ENCODE peak calls at places on chromosomes 3 and 15, in four cellular contexts. E, G, W and F are unnamed samples.

GRCh38 chr3:18425641-18426403 is 683 bp upstream of the SATB1 start:
- DNase-seq in G (peak; percentile 3), E (no peak), W (no peak), F (peak; percentile 62)

GRCh38 chr3:142618917-142619401 is 22.8 kb downstream of the PLS1 start:
- DNase-seq in E (peak; percentile 44), W (no peak), G (no peak), F (no peak)

GRCh38 chr3:108565506-108565905 is 23.7 kb downstream of the CIP2A start:
- DNase-seq in E (no peak), W (no peak), G (no peak), F (no peak)

GRCh38 chr15:73240864-73241499 is 127.8 kb downstream of the HCN4 start:
- DNase-seq in W (peak; percentile 28), E (peak; percentile 61), G (peak; percentile 17), F (peak; percentile 64)

GRCh38 chr3:175951047-175951694 is 1092.0 kb downstream of the NAALADL2 start:
- DNase-seq in W (no peak), G (no peak), E (no peak), F (no peak)

GRCh38 chr3:107189158-107189791 is 188.0 kb upstream of the CCDC54 start:
- DNase-seq in E (no peak), W (no peak), G (no peak), F (no peak)

GRCh38 chr3:122318620-122319019 is 6.4 kb upstream of the CSTA start:
- DNase-seq in E (no peak), W (no peak), G (no peak), F (no peak)

GRCh38 chr3:111069974-111070751 is 1.5 kb upstream of the NECTIN3 start:
- DNase-seq in W (no peak), G (no peak), E (no peak), F (no peak)

GRCh38 chr15:64092864-64093626 is 593 bp downstream of the CIAO2A start:
- DNase-seq in E (peak; percentile 54), W (no peak), G (no peak), F (peak; percentile 70)

GRCh38 chr15:48582472-48583235 is 62.9 kb downstream of the FBN1 start:
- DNase-seq in E (no peak), W (no peak), G (no peak), F (no peak)

GRCh38 chr3:175737646-175738572 is 878.8 kb downstream of the NAALADL2 start:
- DNase-seq in W (no peak), E (no peak), G (no peak), F (no peak)

GRCh38 chr15:95944193-95944592 is 386.3 kb upstream of the NR2F2 start:
- DNase-seq in W (no peak), G (no peak), E (no peak), F (no peak)

GRCh38 chr3:65377637-65378036 is 661.1 kb downstream of the MAGI1 start:
- DNase-seq in W (no peak), E (no peak), G (no peak), F (no peak)

GRCh38 chr3:126152931-126153694 is 27.3 kb downstream of the ALDH1L1 start:
- DNase-seq in E (no peak), G (no peak), W (no peak), F (no peak)

GRCh38 chr3:99960941-99961340 is 143.3 kb downstream of the CMSS1 start:
- DNase-seq in W (no peak), E (no peak), G (no peak), F (no peak)

GRCh38 chr15:31848621-31849020 is 181.7 kb upstream of the CHRNA7 start:
- DNase-seq in W (no peak), G (no peak), E (no peak), F (no peak)

GRCh38 chr3:47378869-47379268 is 2.0 kb upstream of the PTPN23 start:
- DNase-seq in G (no peak), E (no peak), W (no peak), F (no peak)

GRCh38 chr3:141933421-141934300 is 57.2 kb downstream of the ATP1B3 start:
- DNase-seq in E (no peak), G (no peak), W (no peak), F (no peak)

GRCh38 chr15:39788800-39789565 is 6.3 kb upstream of the FSIP1 start:
- DNase-seq in E (no peak), W (no peak), G (no peak), F (no peak)

GRCh38 chr3:181739628-181740027 is 27.9 kb downstream of the SOX2 start:
- DNase-seq in E (no peak), G (no peak), W (no peak), F (no peak)

GRCh38 chr15:92062505-92062904 is 209.0 kb downstream of the SLCO3A1 start:
- DNase-seq in G (no peak), E (no peak), W (no peak), F (no peak)

GRCh38 chr3:73255609-73256029 is 194.2 kb downstream of the EBLN2 start:
- DNase-seq in W (no peak), G (no peak), E (peak; percentile 56), F (no peak)

GRCh38 chr15:82298520-82298919 is 35.9 kb downstream of the SAXO2 start:
- DNase-seq in E (no peak), W (no peak), G (peak; percentile 43), F (no peak)

GRCh38 chr3:193788189-193788946 is 195.4 kb downstream of the OPA1 start:
- DNase-seq in W (peak; percentile 9), G (peak; percentile 78), E (peak; percentile 83), F (no peak)

GRCh38 chr3:122074621-122075265 is 19.6 kb downstream of the CD86 start:
- DNase-seq in E (no peak), W (peak; percentile 92), G (no peak), F (peak; percentile 77)

GRCh38 chr15:65346856-65347598 is 30.8 kb downstream of the IGDCC3 start:
- DNase-seq in G (no peak), W (no peak), E (no peak), F (no peak)

GRCh38 chr3:49237344-49237743 is 39.7 kb downstream of the C3orf62 start:
- DNase-seq in G (no peak), E (no peak), W (no peak), F (no peak)

GRCh38 chr15:27863000-27863399 is 236.1 kb downstream of the OCA2 start:
- DNase-seq in E (no peak), G (no peak), W (no peak), F (no peak)

GRCh38 chr15:74785716-74786032 is 3.8 kb downstream of the CSK start:
- DNase-seq in E (no peak), W (no peak), G (no peak), F (no peak)

GRCh38 chr3:197408177-197408957 is 110.0 kb upstream of the DLG1 start:
- DNase-seq in W (no peak), G (no peak), E (no peak), F (no peak)

GRCh38 chr3:177830411-177830849 is 633.1 kb upstream of the TBL1XR1 start:
- DNase-seq in W (no peak), G (no peak), E (no peak), F (no peak)

GRCh38 chr3:144763878-144764454 is 792.3 kb downstream of the DIPK2A start:
- DNase-seq in W (peak; percentile 21), G (no peak), E (no peak), F (no peak)

GRCh38 chr15:94098877-94099606 is 132.3 kb upstream of the MCTP2 start:
- DNase-seq in E (no peak), W (no peak), G (no peak), F (no peak)

GRCh38 chr15:55587321-55588069 is 650 bp downstream of the PYGO1 start:
- DNase-seq in E (no peak), W (no peak), G (peak; percentile 43), F (peak; percentile 4)

GRCh38 chr3:170903123-170903522 is 5.3 kb downstream of the EIF5A2 start:
- DNase-seq in G (no peak), E (peak; percentile 29), W (no peak), F (no peak)

GRCh38 chr3:53940651-53941050 is 49.0 kb upstream of the SELENOK start:
- DNase-seq in G (no peak), W (no peak), E (no peak), F (no peak)

GRCh38 chr3:100423611-100424010 is 22.3 kb downstream of the LNP1 start:
- DNase-seq in G (no peak), E (no peak), W (no peak), F (no peak)

GRCh38 chr3:143650827-143651226 is 197.4 kb downstream of the SLC9A9 start:
- DNase-seq in W (no peak), E (no peak), G (no peak), F (no peak)
- TF ChIP-seq SPI1 in W (no peak), E (no peak), G (peak; percentile 1), F (peak; percentile 69)

GRCh38 chr15:88657326-88658069 is 18.7 kb downstream of the ISG20 start:
- DNase-seq in E (peak; percentile 74), W (no peak), G (peak; percentile 43), F (peak; percentile 21)
- TF ChIP-seq SPI1 in E (no peak), W (no peak), G (no peak), F (no peak)

GRCh38 chr15:66723826-66724731 is 22.0 kb downstream of the SMAD6 start:
- DNase-seq in G (no peak), W (no peak), E (peak; percentile 46), F (no peak)
- TF ChIP-seq SPI1 in G (no peak), W (no peak), E (no peak), F (no peak)

GRCh38 chr15:36469567-36469966 is 109.9 kb upstream of the CDIN1 start:
- DNase-seq in E (no peak), W (no peak), G (no peak), F (no peak)
- TF ChIP-seq SPI1 in E (no peak), W (no peak), G (no peak), F (no peak)

DNA sequence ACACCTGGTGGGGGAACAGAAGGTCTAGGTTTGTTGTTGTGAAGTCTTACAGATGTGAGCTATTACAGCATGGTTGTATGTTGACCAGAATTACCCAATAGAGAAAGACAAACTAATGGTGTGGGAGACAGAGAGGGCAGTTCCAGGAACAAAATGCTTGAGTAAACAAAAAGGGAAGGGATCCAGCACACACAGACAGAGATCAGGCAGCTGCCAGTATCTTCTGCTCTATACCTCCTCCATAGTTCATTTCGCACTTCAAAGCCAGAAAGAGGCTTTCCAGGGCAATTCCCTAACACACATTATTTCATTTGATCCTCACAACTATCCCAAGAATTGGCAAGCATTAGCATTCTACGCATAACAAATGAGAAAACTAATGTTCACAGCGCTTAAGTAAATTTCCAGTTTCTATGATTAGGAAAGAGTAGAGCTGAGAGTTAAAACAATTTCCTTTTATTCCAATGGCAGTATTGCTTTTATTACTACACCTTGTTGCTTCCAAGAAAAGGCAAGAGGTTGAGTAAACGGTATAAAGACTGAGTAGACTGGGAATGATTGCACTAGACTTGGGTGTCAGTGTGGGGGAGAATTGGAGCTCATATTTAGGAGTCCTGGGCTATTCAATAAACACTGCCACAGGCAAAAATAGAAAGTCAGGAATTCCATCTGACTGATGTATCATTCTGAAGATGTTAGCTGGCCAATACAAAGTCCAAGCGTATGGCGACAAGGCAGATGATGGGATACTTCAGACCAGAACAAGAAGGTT is 39.7 kb upstream of the ZNF280D start:
- DNase-seq in E (no peak), W (no peak), G (no peak), F (peak; percentile 42)
- TF ChIP-seq SPI1 in E (no peak), W (no peak), G (no peak), F (no peak)

GRCh38 chr3:34374521-34374920 is 576.1 kb downstream of the PDCD6IP start:
- DNase-seq in W (no peak), G (no peak), E (no peak), F (no peak)
- TF ChIP-seq SPI1 in W (no peak), G (no peak), E (no peak), F (no peak)

DNA sequence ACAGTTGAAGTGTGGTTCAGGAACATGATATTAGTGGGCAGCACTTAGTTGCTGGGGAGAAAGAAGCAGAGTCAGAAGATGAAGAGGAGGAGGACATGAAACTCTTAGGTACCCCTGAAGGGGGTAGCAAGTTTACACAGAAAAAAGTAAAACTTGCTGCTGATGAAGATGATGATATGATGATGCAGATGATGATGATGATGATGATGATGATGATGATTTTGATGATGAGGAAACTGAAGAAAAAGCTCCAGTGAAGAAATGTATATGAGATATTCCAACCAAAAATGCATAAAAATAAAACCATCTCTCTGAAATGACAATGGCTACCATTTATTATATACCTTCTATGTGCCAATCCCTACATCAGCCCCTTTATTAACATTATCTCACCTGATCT is 39.9 kb upstream of the SOX14 start:
- DNase-seq in W (no peak), E (no peak), G (no peak), F (no peak)
- TF ChIP-seq SPI1 in W (no peak), E (no peak), G (no peak), F (no peak)